ENCODE peak calls at places on chromosomes 3 and 15, in nine cellular contexts. H is NCI-H82; O is activated CD8-positive, alpha-beta memory T cell treated with anti-CD3 and anti-CD28 coated beads for 24 hours; X is RPMI7951; P is nucleus accumbens; L is pulmonary artery endothelial cell; I is endothelial cell; J is AG20443; F is activated CD4-positive, alpha-beta T cell treated with anti-CD3 and anti-CD28 coated beads, Interleukin-2, amount 10 ng/mL, durations not matched to agents 7 days and 5 days. N is an unnamed sample.

GRCh38 chr15:81189583-81190283 is 6.9 kb upstream of the IL16 start:
- DNase-seq in H (no peak), O (no peak), X (peak; percentile 94), P (no peak), L (no peak), I (no peak), J (peak; percentile 92), F (no peak), N (peak; percentile 95)

GRCh38 chr3:5194801-5195509 is 7.4 kb downstream of the EDEM1 start:
- DNase-seq in H (no peak), O (no peak), X (peak; percentile 88), P (no peak), L (peak; percentile 71), I (no peak), J (peak; percentile 61), F (peak; percentile 62), N (no peak)

GRCh38 chr15:58457466-58457965 is 25.7 kb downstream of the LIPC start:
- DNase-seq in H (no peak), O (no peak), X (peak; percentile 91), P (no peak), L (no peak), I (no peak), J (peak; percentile 59), F (peak; percentile 22), N (peak; percentile 12)

GRCh38 chr3:82133070-82133606 is 371.7 kb upstream of the GBE1 start:
- DNase-seq in H (peak; percentile 73), O (peak; percentile 60), X (peak; percentile 50), P (no peak), L (peak; percentile 45), I (peak; percentile 51), J (peak; percentile 81), F (peak; percentile 47), N (peak; percentile 25)

GRCh38 chr3:168002786-168003368 is 92.8 kb downstream of the GOLIM4 start:
- DNase-seq in H (no peak), O (no peak), X (peak; percentile 93), P (no peak), L (no peak), I (no peak), J (no peak), F (no peak), N (no peak)

GRCh38 chr3:102106421-102107097 is 257.2 kb downstream of the NFKBIZ start:
- DNase-seq in H (no peak), O (no peak), X (no peak), P (no peak), L (peak; percentile 48), I (no peak), J (no peak), F (no peak), N (no peak)

GRCh38 chr3:186093271-186093900 is 15.5 kb downstream of the ETV5 start:
- DNase-seq in H (no peak), O (no peak), X (peak; percentile 27), P (no peak), L (no peak), I (peak; percentile 36), J (no peak), F (no peak), N (no peak)

GRCh38 chr3:167466961-167467360 is 6.9 kb downstream of the SERPINI2 start:
- DNase-seq in H (no peak), O (no peak), X (no peak), P (no peak), L (no peak), I (no peak), J (no peak), F (no peak), N (no peak)

GRCh38 chr3:151580592-151580991 is 119.7 kb upstream of the IGSF10 start:
- DNase-seq in H (no peak), O (no peak), X (peak; percentile 59), P (no peak), L (no peak), I (no peak), J (peak; percentile 58), F (no peak), N (peak; percentile 69)

GRCh38 chr3:10354373-10355015 is 33.6 kb upstream of the SEC13 start:
- DNase-seq in H (peak; percentile 35), O (no peak), X (no peak), P (no peak), L (no peak), I (no peak), J (no peak), F (no peak), N (no peak)

GRCh38 chr3:150293401-150294001 is 114.6 kb upstream of the TSC22D2 start:
- DNase-seq in H (no peak), O (no peak), X (no peak), P (no peak), L (no peak), I (no peak), J (peak; percentile 80), F (no peak), N (peak; percentile 44)

GRCh38 chr3:133478624-133479023 is 78.8 kb downstream of the BFSP2 start:
- DNase-seq in H (peak; percentile 14), O (no peak), X (no peak), P (no peak), L (no peak), I (no peak), J (no peak), F (no peak), N (no peak)

GRCh38 chr3:138775254-138775595 is 59.5 kb downstream of the PIK3CB start:
- DNase-seq in H (no peak), O (no peak), X (no peak), P (no peak), L (no peak), I (no peak), J (no peak), F (no peak), N (no peak)

GRCh38 chr15:84582583-84583157 is 18.1 kb upstream of the ZSCAN2 start:
- DNase-seq in H (no peak), O (no peak), X (peak; percentile 56), P (no peak), L (no peak), I (no peak), J (no peak), F (no peak), N (no peak)

GRCh38 chr3:8709801-8710524 is 23.6 kb upstream of the CAV3 start:
- DNase-seq in H (peak; percentile 61), O (no peak), X (no peak), P (no peak), L (no peak), I (no peak), J (peak; percentile 5), F (no peak), N (no peak)

GRCh38 chr3:29484633-29485032 is 203.8 kb downstream of the RBMS3 start:
- DNase-seq in H (no peak), O (no peak), X (no peak), P (no peak), L (no peak), I (no peak), J (no peak), F (no peak), N (no peak)

GRCh38 chr3:10268930-10269329 is 20.7 kb downstream of the TATDN2 start:
- DNase-seq in H (no peak), O (no peak), X (no peak), P (no peak), L (no peak), I (no peak), J (no peak), F (no peak), N (no peak)

GRCh38 chr15:99925661-99926461 is 192.6 kb upstream of the LYSMD4 start:
- DNase-seq in H (no peak), O (peak; percentile 87), X (peak; percentile 41), P (peak; percentile 16), L (no peak), I (peak; percentile 25), J (peak; percentile 38), F (peak; percentile 80), N (no peak)

GRCh38 chr3:46410669-46411068 is 3.6 kb downstream of the CCRL2 start:
- DNase-seq in H (no peak), O (no peak), X (peak; percentile 40), P (no peak), L (no peak), I (no peak), J (no peak), F (no peak), N (no peak)

GRCh38 chr3:133075027-133075426 is 36.8 kb downstream of the TMEM108 start:
- DNase-seq in H (no peak), O (no peak), X (no peak), P (no peak), L (no peak), I (no peak), J (no peak), F (no peak), N (no peak)

GRCh38 chr15:51969728-51970127 is 1.9 kb downstream of the LEO1 start:
- DNase-seq in H (no peak), O (no peak), X (peak; percentile 72), P (no peak), L (no peak), I (no peak), J (no peak), F (no peak), N (no peak)

N was measured in AG09319.